ENCODE peak calls at places on chromosomes 5 and 9, in four cellular contexts. G, M, Y and V are unnamed samples.

GRCh38 chr9:127844821-127845359 is 9.6 kb downstream of the ENG start:
- DNase-seq in G (peak; percentile 28), M (peak; percentile 56), Y (peak; percentile 86), V (no peak)

GRCh38 chr9:3434594-3434993 is 91.2 kb downstream of the RFX3 start:
- DNase-seq in G (peak; percentile 76), M (no peak), Y (peak; percentile 81), V (no peak)

GRCh38 chr5:134063421-134063820 is 51.1 kb upstream of the TCF7 start:
- DNase-seq in G (no peak), M (no peak), Y (no peak), V (no peak)

GRCh38 chr5:89053547-89053946 is 170.6 kb upstream of the MEF2C start:
- DNase-seq in G (no peak), M (no peak), Y (no peak), V (no peak)

GRCh38 chr9:93009337-93010015 is 49.0 kb upstream of the SUSD3 start:
- DNase-seq in G (no peak), M (no peak), Y (no peak), V (no peak)

GRCh38 chr5:54021413-54022155 is 288.8 kb downstream of the ARL15 start:
- DNase-seq in G (peak; percentile 49), M (no peak), Y (peak; percentile 23), V (peak; percentile 19)

GRCh38 chr9:92648447-92649406 is 21.2 kb downstream of the IPPK start:
- DNase-seq in G (no peak), M (peak; percentile 13), Y (no peak), V (no peak)

GRCh38 chr5:174482549-174482948 is 241.8 kb upstream of the MSX2 start:
- DNase-seq in G (no peak), M (no peak), Y (no peak), V (no peak)

GRCh38 chr5:34998058-34998789 is 49.5 kb downstream of the AGXT2 start:
- DNase-seq in G (peak; percentile 73), M (no peak), Y (peak; percentile 73), V (peak; percentile 45)

GRCh38 chr5:16549491-16550233 is 67.1 kb downstream of the RETREG1 start:
- DNase-seq in G (peak; percentile 72), M (no peak), Y (peak; percentile 9), V (no peak)

GRCh38 chr5:66239034-66239433 is 94.9 kb downstream of the SREK1 start:
- DNase-seq in G (no peak), M (no peak), Y (peak; percentile 7), V (no peak)

GRCh38 chr5:110903966-110904365 is 165.2 kb downstream of the SLC25A46 start:
- DNase-seq in G (no peak), M (no peak), Y (no peak), V (no peak)

GRCh38 chr5:149496166-149496565 is 55.1 kb downstream of the CSNK1A1 start:
- DNase-seq in G (no peak), M (no peak), Y (no peak), V (no peak)

GRCh38 chr5:149495673-149496072 is 55.6 kb downstream of the CSNK1A1 start:
- DNase-seq in G (no peak), M (no peak), Y (no peak), V (no peak)

GRCh38 chr5:149498724-149499336 is 52.4 kb downstream of the CSNK1A1 start:
- DNase-seq in G (no peak), M (no peak), Y (no peak), V (no peak)

GRCh38 chr5:149500922-149501582 is 50.2 kb downstream of the CSNK1A1 start:
- DNase-seq in G (peak; percentile 96), M (no peak), Y (no peak), V (peak; percentile 86)

DNA sequence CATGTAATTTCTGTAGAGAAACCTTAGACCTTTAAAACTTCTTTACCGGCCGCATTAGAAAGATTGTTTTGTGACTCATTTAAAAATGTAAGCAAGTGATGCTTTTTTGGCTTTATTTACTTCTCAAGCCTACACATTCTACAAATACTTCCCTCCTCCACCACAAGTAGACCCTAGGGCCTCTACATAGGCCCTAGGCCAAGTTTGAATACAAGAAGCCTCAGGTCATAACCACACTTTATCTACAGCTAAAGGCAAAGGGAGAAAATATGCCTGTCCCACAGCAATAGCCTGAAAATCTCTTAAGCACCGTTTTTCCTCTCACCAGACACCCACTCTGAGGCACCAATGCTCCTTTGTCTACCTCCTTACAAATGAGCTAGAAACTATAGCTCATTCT is 53.9 kb downstream of the CSNK1A1 start:
- DNase-seq in G (peak; percentile 96), M (no peak), Y (peak; percentile 95), V (peak; percentile 91)
- TF ChIP-seq CTCF in G (peak; percentile 9), M (no peak), Y (no peak), V (no peak)

DNA sequence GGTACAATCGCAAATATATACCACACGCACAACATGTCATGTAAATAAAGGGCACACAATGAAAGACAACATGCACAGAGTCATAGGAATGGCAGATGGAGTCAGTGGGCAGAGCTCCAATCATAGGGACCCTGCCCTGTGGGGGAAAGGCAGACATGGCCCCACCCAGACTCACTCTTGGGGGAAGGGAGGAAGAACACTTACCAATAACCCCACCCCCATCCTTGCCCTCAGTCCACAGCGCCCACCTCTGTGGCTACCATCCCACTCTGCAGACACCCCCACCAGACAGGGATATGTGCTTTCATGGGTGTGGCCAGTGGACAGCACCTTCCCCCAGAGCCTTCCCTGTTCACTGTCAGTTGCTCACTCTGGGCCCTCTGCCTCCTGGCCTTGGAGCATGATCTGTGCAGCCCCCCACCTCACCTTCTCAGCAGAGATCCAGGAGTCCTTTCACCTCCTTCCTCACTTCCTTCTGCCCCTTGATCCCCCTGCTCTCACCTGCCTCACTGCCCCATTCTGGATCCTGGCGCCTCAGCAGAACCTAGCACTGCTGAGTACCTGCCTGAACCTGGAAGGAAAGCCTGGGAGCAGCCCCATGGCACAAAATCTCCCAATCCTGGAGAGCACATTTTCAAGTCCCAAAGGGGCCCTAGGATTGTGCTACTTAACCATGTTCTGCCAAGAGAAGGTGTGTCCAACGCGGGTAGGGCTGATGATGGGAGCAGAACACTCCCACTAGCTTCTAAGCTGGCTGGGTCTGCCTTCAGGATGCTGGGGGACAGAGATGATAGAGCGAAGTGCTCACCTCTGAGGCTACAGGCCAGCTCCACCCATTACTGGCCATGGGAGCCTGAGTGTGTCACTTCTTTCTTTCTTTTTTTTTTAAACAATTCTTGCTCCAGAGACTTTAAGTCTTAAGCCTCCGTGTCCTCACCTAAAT is 1.5 kb upstream of the PHF19 start:
- DNase-seq in G (no peak), M (no peak), Y (no peak), V (no peak)
- H3K4me3 ChIP-seq in G (no peak overlapping the region), M (no peak overlapping the region), Y (no peak overlapping the region), V (no peak overlapping the region)

DNA sequence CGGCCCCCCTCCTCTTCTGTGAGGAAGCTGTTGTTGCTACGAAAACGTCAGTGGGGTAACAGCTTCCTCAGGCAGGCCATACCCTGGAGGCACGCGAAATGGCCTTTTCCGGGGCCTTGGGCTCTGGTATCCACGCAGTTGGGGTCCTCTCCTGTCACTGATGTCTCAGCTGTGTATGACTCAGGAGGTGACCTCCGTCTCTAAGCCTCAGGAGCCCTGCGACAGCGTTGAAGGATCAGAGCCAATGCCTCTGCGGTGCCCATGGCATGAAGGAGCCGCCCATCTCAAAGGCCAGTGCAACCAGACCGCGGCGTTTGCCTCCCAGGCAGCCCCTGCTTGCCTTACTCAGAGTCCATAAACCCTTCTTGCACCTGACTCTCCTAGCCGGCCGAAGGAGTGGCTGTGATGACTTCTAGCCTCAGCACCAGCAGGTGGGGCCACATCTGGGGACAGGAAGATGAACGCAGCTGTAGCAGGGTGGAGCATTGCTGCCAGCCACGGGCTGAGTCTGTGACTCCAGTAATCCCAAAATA is 1.0 kb upstream of the MXD3 start:
- DNase-seq in G (no peak), M (no peak), Y (no peak), V (peak; percentile 20)
- TF ChIP-seq CTCF in G (no peak), M (no peak), Y (no peak), V (no peak)

GRCh38 chr9:129080608-129081387 is at the start of gene DOLPP1:
- DNase-seq in G (peak; percentile 100), M (peak; percentile 98), Y (peak; percentile 100), V (peak; percentile 100)

GRCh38 chr9:129081388-129081889 is 528 bp downstream of the DOLPP1 start:
- DNase-seq in G (no peak), M (no peak), Y (no peak), V (no peak)

GRCh38 chr9:129078691-129079503 is 2.0 kb upstream of the DOLPP1 start:
- DNase-seq in G (no peak), M (no peak), Y (no peak), V (no peak)

GRCh38 chr9:129080312-129080607 is 651 bp upstream of the DOLPP1 start:
- DNase-seq in G (no peak), M (no peak), Y (no peak), V (no peak)

GRCh38 chr9:129079829-129080228 is 1.1 kb upstream of the DOLPP1 start:
- DNase-seq in G (no peak), M (no peak), Y (no peak), V (no peak)
- H3K4me3 ChIP-seq in G (peak overlapping the region; percentile 86), M (no peak overlapping the region), Y (peak overlapping the region; percentile 84), V (no peak overlapping the region)

GRCh38 chr5:158755221-158755620 is 344.5 kb downstream of the EBF1 start:
- DNase-seq in G (no peak), M (no peak), Y (no peak), V (no peak)

GRCh38 chr5:158758666-158759065 is 341.1 kb downstream of the EBF1 start:
- DNase-seq in G (peak; percentile 85), M (no peak), Y (peak; percentile 37), V (peak; percentile 65)

GRCh38 chr5:158755971-158756370 is 343.7 kb downstream of the EBF1 start:
- DNase-seq in G (peak; percentile 54), M (no peak), Y (no peak), V (peak; percentile 11)

GRCh38 chr5:158759276-158759675 is 340.4 kb downstream of the EBF1 start:
- DNase-seq in G (no peak), M (no peak), Y (no peak), V (peak; percentile 7)

GRCh38 chr5:158756873-158757272 is 342.8 kb downstream of the EBF1 start:
- DNase-seq in G (peak; percentile 39), M (no peak), Y (no peak), V (no peak)
- TF ChIP-seq CTCF in G (peak; percentile 39), M (peak; percentile 9), Y (no peak), V (no peak)

GRCh38 chr5:176365663-176366574 is 632 bp downstream of the ARL10 start:
- DNase-seq in G (peak; percentile 70), M (no peak), Y (peak; percentile 50), V (peak; percentile 54)

GRCh38 chr5:176369934-176370711 is 4.8 kb downstream of the ARL10 start:
- DNase-seq in G (no peak), M (no peak), Y (no peak), V (no peak)

GRCh38 chr5:176368726-176369125 is 3.4 kb downstream of the ARL10 start:
- DNase-seq in G (no peak), M (no peak), Y (no peak), V (no peak)

GRCh38 chr5:176364765-176365662 is at the start of gene ARL10:
- DNase-seq in G (no peak), M (no peak), Y (peak; percentile 38), V (peak; percentile 23)

DNA sequence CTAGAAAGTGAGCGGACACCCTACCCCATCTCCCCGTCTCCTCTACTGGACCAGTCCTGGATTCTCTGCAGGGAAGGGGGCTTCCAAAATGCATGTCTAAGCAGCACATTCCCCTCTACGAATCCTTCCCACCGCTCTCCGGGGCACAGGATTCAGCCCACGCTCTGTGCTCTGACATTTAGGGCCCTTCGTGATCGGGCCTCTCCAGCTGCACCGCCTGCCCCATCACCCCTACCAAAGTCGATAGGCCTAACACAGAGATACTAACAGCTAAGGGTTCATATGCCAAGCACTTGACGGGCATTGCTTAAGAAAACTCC is 1.2 kb downstream of the ARL10 start:
- DNase-seq in G (no peak), M (no peak), Y (no peak), V (no peak)
- H3K4me3 ChIP-seq in G (peak overlapping the region; percentile 67), M (peak overlapping the region; percentile 34), Y (peak overlapping the region; percentile 65), V (peak overlapping the region; percentile 57)